ENCODE peak calls at places on chromosomes 1 and 21, in four cellular contexts. H is CD8-positive, alpha-beta T cell; K is astrocyte of the cerebellum; I is nephron progenitor cell. P is an unnamed sample.

GRCh38 chr1:206117151-206117948 is at the start of gene AVPR1B:
- DNase-seq in H (no peak), K (no peak), I (peak), P (peak)

GRCh38 chr1:51752073-51752948 is 126.2 kb downstream of the NRDC start:
- DNase-seq in H (no peak), K (no peak), I (no peak), P (no peak)

GRCh38 chr1:159999204-159999603 is 32.6 kb downstream of the PIGM start:
- DNase-seq in H (no peak), K (no peak), I (no peak), P (no peak)

GRCh38 chr1:156802421-156802820 is 14.2 kb downstream of the SH2D2A start:
- DNase-seq in H (no peak), K (no peak), I (no peak), P (no peak)

GRCh38 chr1:154157520-154158306 is 2.8 kb upstream of the NUP210L start:
- DNase-seq in H (peak), K (no peak), I (no peak), P (peak)

GRCh38 chr1:15311886-15312285 is 64.9 kb downstream of the FHAD1 start:
- DNase-seq in H (no peak), K (no peak), I (no peak), P (no peak)

GRCh38 chr1:53256744-53257453 is 18.6 kb upstream of the MAGOH start:
- DNase-seq in H (no peak), K (no peak), I (no peak), P (no peak)

GRCh38 chr1:119141020-119141424 is 569 bp upstream of the WARS2 start:
- DNase-seq in H (peak), K (no peak), I (peak), P (peak)

GRCh38 chr1:203176744-203177460 is 1.3 kb upstream of the MYBPH start:
- DNase-seq in H (no peak), K (no peak), I (no peak), P (no peak)

GRCh38 chr1:246413430-246413829 is 93.6 kb downstream of the SMYD3 start:
- DNase-seq in H (no peak), K (no peak), I (no peak), P (no peak)

GRCh38 chr21:34892196-34892595 is 156.9 kb downstream of the RUNX1 start:
- DNase-seq in H (no peak), K (no peak), I (no peak), P (no peak)

GRCh38 chr1:206706806-206707205 is 22.1 kb downstream of the MAPKAPK2 start:
- DNase-seq in H (no peak), K (no peak), I (no peak), P (no peak)

GRCh38 chr21:32331444-32332305 is 33.0 kb downstream of the MRAP start:
- DNase-seq in H (no peak), K (no peak), I (no peak), P (no peak)

GRCh38 chr1:11339346-11340247 is 66.6 kb downstream of the UBIAD1 start:
- DNase-seq in H (no peak), K (no peak), I (peak), P (peak)

GRCh38 chr1:44698138-44698537 is 23.6 kb downstream of the ARMH1 start:
- DNase-seq in H (no peak), K (no peak), I (no peak), P (no peak)

GRCh38 chr1:207811920-207812720 is 60.3 kb downstream of the CD46 start:
- DNase-seq in H (peak), K (no peak), I (peak), P (no peak)

GRCh38 chr1:54577612-54578011 is 29.6 kb downstream of the ACOT11 start:
- DNase-seq in H (no peak), K (peak), I (no peak), P (no peak)

GRCh38 chr1:178055093-178055492 is 38.8 kb upstream of the RASAL2 start:
- DNase-seq in H (no peak), K (no peak), I (peak), P (peak)

GRCh38 chr1:41486892-41487728 is 2.6 kb upstream of the EDN2 start:
- DNase-seq in H (no peak), K (no peak), I (peak), P (peak)

GRCh38 chr1:205248793-205249601 is 21.3 kb downstream of the TMCC2 start:
- DNase-seq in H (no peak), K (no peak), I (no peak), P (no peak)

GRCh38 chr1:33387512-33388079 is 43.3 kb downstream of the PHC2 start:
- DNase-seq in H (no peak), K (no peak), I (no peak), P (no peak)

GRCh38 chr21:14737922-14738321 is 191.8 kb upstream of the SAMSN1 start:
- DNase-seq in H (peak), K (peak), I (no peak), P (peak)

GRCh38 chr1:125119024-125119441 is 3934.3 kb downstream of the SRGAP2C start:
- DNase-seq in H (no peak), K (no peak), I (no peak), P (no peak)

GRCh38 chr21:39321424-39321823 is 8.0 kb upstream of the BRWD1 start:
- DNase-seq in H (no peak), K (no peak), I (no peak), P (no peak)

GRCh38 chr1:205660361-205660760 is 19.9 kb downstream of the SLC45A3 start:
- DNase-seq in H (no peak), K (no peak), I (no peak), P (no peak)

GRCh38 chr1:197633447-197634039 is 141.7 kb downstream of the DENND1B start:
- DNase-seq in H (no peak), K (no peak), I (no peak), P (no peak)

GRCh38 chr21:42234464-42235241 is 15.7 kb downstream of the ABCG1 start:
- DNase-seq in H (peak), K (no peak), I (peak), P (peak)

GRCh38 chr21:17386498-17386897 is 126.3 kb upstream of the CXADR start:
- DNase-seq in H (no peak), K (no peak), I (no peak), P (no peak)

GRCh38 chr1:184624051-184624450 is 130.6 kb downstream of the EDEM3 start:
- DNase-seq in H (no peak), K (no peak), I (no peak), P (no peak)

GRCh38 chr21:20024727-20025126 is 973.5 kb upstream of the NCAM2 start:
- DNase-seq in H (no peak), K (no peak), I (no peak), P (no peak)

GRCh38 chr1:212007896-212008295 is 27.5 kb downstream of the INTS7 start:
- DNase-seq in H (no peak), K (no peak), I (no peak), P (no peak)

GRCh38 chr1:66764994-66765578 is 12.8 kb downstream of the DYNLT5 start:
- DNase-seq in H (peak), K (peak), I (peak), P (peak)

GRCh38 chr1:57791497-57791896 is 367.6 kb upstream of the DAB1 start:
- DNase-seq in H (no peak), K (no peak), I (no peak), P (no peak)

GRCh38 chr1:188365874-188366273 is 1537.1 kb downstream of the PLA2G4A start:
- DNase-seq in H (no peak), K (no peak), I (no peak), P (no peak)
- TF ChIP-seq CTCF in H (no peak), K (no peak), I (no peak), P (no peak)

GRCh38 chr1:70745199-70745598 is 302.4 kb downstream of the PTGER3 start:
- DNase-seq in H (no peak), K (no peak), I (no peak), P (no peak)
- TF ChIP-seq CTCF in H (no peak), K (no peak), I (peak), P (peak)

GRCh38 chr1:232389744-232390143 is 240.2 kb downstream of the SIPA1L2 start:
- DNase-seq in H (no peak), K (no peak), I (no peak), P (no peak)

GRCh38 chr1:232393010-232393833 is 236.7 kb downstream of the SIPA1L2 start:
- DNase-seq in H (no peak), K (no peak), I (no peak), P (no peak)

GRCh38 chr1:232388363-232388762 is 241.6 kb downstream of the SIPA1L2 start:
- DNase-seq in H (no peak), K (no peak), I (no peak), P (no peak)

GRCh38 chr1:232398823-232399222 is 231.1 kb downstream of the SIPA1L2 start:
- DNase-seq in H (no peak), K (no peak), I (no peak), P (no peak)

GRCh38 chr1:232393834-232394146 is 236.1 kb downstream of the SIPA1L2 start:
- DNase-seq in H (no peak), K (no peak), I (no peak), P (no peak)
- TF ChIP-seq CTCF in H (no peak), K (no peak), I (no peak), P (no peak)

GRCh38 chr1:230368363-230368762 is 57.8 kb downstream of the PGBD5 start:
- DNase-seq in H (no peak), K (no peak), I (no peak), P (no peak)

GRCh38 chr1:230366504-230366915 is 59.6 kb downstream of the PGBD5 start:
- DNase-seq in H (no peak), K (no peak), I (no peak), P (no peak)

GRCh38 chr1:230368871-230369270 is 57.3 kb downstream of the PGBD5 start:
- DNase-seq in H (no peak), K (no peak), I (no peak), P (no peak)

GRCh38 chr1:230362949-230363348 is 63.2 kb downstream of the PGBD5 start:
- DNase-seq in H (no peak), K (no peak), I (no peak), P (no peak)

GRCh38 chr1:230365723-230366307 is 60.3 kb downstream of the PGBD5 start:
- DNase-seq in H (no peak), K (no peak), I (no peak), P (no peak)
- TF ChIP-seq CTCF in H (no peak), K (no peak), I (no peak), P (peak)